ENCODE peak calls at places on chromosomes 6 and 20, in seven cellular contexts. One of them, this sample, is unnamed. For H3K9me3 and H3K4me1, the result is how much of the 10 kb centered on the place peaks cover.

GRCh38 chr20:36929290-36929689 is 22.2 kb downstream of the SAMHD1 start:
- DNase-seq in HepG2: no peak
- DNase-seq in upper lobe of right lung: no peak
- DNase-seq in CD4-positive, alpha-beta memory T cell: no peak
- DNase-seq in colonic mucosa: no peak
- DNase-seq in tibial artery: peak
- DNase-seq in HCT116: no peak
- DNase-seq in this sample: no peak

GRCh38 chr6:22664968-22665367 is 95.6 kb downstream of the HDGFL1 start:
- DNase-seq in HepG2: no peak
- DNase-seq in upper lobe of right lung: no peak
- DNase-seq in CD4-positive, alpha-beta memory T cell: no peak
- DNase-seq in colonic mucosa: no peak
- DNase-seq in tibial artery: no peak
- DNase-seq in HCT116: no peak
- DNase-seq in this sample: no peak

GRCh38 chr6:33757113-33757512 is 10.4 kb upstream of the IP6K3 start:
- DNase-seq in HepG2: no peak
- DNase-seq in upper lobe of right lung: no peak
- DNase-seq in CD4-positive, alpha-beta memory T cell: no peak
- DNase-seq in colonic mucosa: no peak
- DNase-seq in tibial artery: no peak
- DNase-seq in HCT116: no peak
- DNase-seq in this sample: no peak

GRCh38 chr6:56155634-56156141 is 91.7 kb downstream of the COL21A1 start:
- DNase-seq in HepG2: no peak
- DNase-seq in upper lobe of right lung: no peak
- DNase-seq in CD4-positive, alpha-beta memory T cell: no peak
- DNase-seq in colonic mucosa: no peak
- DNase-seq in tibial artery: no peak
- DNase-seq in HCT116: no peak
- DNase-seq in this sample: no peak

GRCh38 chr20:9028419-9028818 is 40.5 kb upstream of the PLCB4 start:
- DNase-seq in HepG2: no peak
- DNase-seq in upper lobe of right lung: no peak
- DNase-seq in CD4-positive, alpha-beta memory T cell: no peak
- DNase-seq in colonic mucosa: no peak
- DNase-seq in tibial artery: peak
- DNase-seq in HCT116: no peak
- DNase-seq in this sample: no peak

GRCh38 chr6:32763417-32763816 is at the start of gene HLA-DQB2:
- DNase-seq in HepG2: no peak
- DNase-seq in upper lobe of right lung: no peak
- DNase-seq in CD4-positive, alpha-beta memory T cell: no peak
- DNase-seq in colonic mucosa: no peak
- DNase-seq in tibial artery: no peak
- DNase-seq in HCT116: peak
- DNase-seq in this sample: no peak

GRCh38 chr6:45699663-45700062 is 316.0 kb downstream of the CLIC5 start:
- DNase-seq in HepG2: no peak
- DNase-seq in upper lobe of right lung: no peak
- DNase-seq in CD4-positive, alpha-beta memory T cell: no peak
- DNase-seq in colonic mucosa: no peak
- DNase-seq in tibial artery: no peak
- DNase-seq in HCT116: no peak
- DNase-seq in this sample: no peak

GRCh38 chr6:77650098-77650663 is 2.7 kb upstream of the MEI4 start:
- DNase-seq in HepG2: no peak
- DNase-seq in upper lobe of right lung: peak
- DNase-seq in CD4-positive, alpha-beta memory T cell: no peak
- DNase-seq in colonic mucosa: no peak
- DNase-seq in tibial artery: no peak
- DNase-seq in HCT116: no peak
- DNase-seq in this sample: peak

GRCh38 chr6:151445482-151445881 is 6.4 kb downstream of the RMND1 start:
- DNase-seq in HepG2: no peak
- DNase-seq in upper lobe of right lung: no peak
- DNase-seq in CD4-positive, alpha-beta memory T cell: no peak
- DNase-seq in colonic mucosa: no peak
- DNase-seq in tibial artery: no peak
- DNase-seq in HCT116: no peak
- DNase-seq in this sample: no peak

GRCh38 chr20:53949319-53949839 is 121.0 kb downstream of the BCAS1 start:
- DNase-seq in HepG2: no peak
- DNase-seq in upper lobe of right lung: peak
- DNase-seq in CD4-positive, alpha-beta memory T cell: peak
- DNase-seq in colonic mucosa: no peak
- DNase-seq in tibial artery: no peak
- DNase-seq in HCT116: no peak
- DNase-seq in this sample: no peak

GRCh38 chr6:33781105-33781975 is 7.6 kb downstream of the LEMD2 start:
- DNase-seq in HepG2: no peak
- DNase-seq in upper lobe of right lung: no peak
- DNase-seq in CD4-positive, alpha-beta memory T cell: no peak
- DNase-seq in colonic mucosa: no peak
- DNase-seq in tibial artery: no peak
- DNase-seq in HCT116: peak
- DNase-seq in this sample: no peak

GRCh38 chr20:53839423-53840176 is 230.8 kb downstream of the BCAS1 start:
- DNase-seq in HepG2: no peak
- DNase-seq in upper lobe of right lung: no peak
- DNase-seq in CD4-positive, alpha-beta memory T cell: peak
- DNase-seq in colonic mucosa: peak
- DNase-seq in tibial artery: no peak
- DNase-seq in HCT116: no peak
- DNase-seq in this sample: peak

GRCh38 chr6:2164481-2164880 is 80.9 kb downstream of the GMDS start:
- DNase-seq in HepG2: no peak
- DNase-seq in upper lobe of right lung: no peak
- DNase-seq in CD4-positive, alpha-beta memory T cell: no peak
- DNase-seq in colonic mucosa: no peak
- DNase-seq in tibial artery: no peak
- DNase-seq in HCT116: no peak
- DNase-seq in this sample: no peak

GRCh38 chr6:108115598-108116058 is 41.1 kb upstream of the OSTM1 start:
- DNase-seq in HepG2: peak
- DNase-seq in upper lobe of right lung: peak
- DNase-seq in CD4-positive, alpha-beta memory T cell: no peak
- DNase-seq in colonic mucosa: peak
- DNase-seq in tibial artery: no peak
- DNase-seq in HCT116: peak
- DNase-seq in this sample: peak

GRCh38 chr6:38671885-38672467 is 31.0 kb downstream of the GLO1 start:
- DNase-seq in HepG2: peak
- DNase-seq in upper lobe of right lung: no peak
- DNase-seq in CD4-positive, alpha-beta memory T cell: peak
- DNase-seq in colonic mucosa: peak
- DNase-seq in tibial artery: no peak
- DNase-seq in HCT116: peak
- DNase-seq in this sample: no peak

GRCh38 chr20:35008411-35009342 is 53.0 kb downstream of the MYH7B start:
- DNase-seq in HepG2: no peak
- DNase-seq in upper lobe of right lung: peak
- DNase-seq in CD4-positive, alpha-beta memory T cell: no peak
- DNase-seq in colonic mucosa: no peak
- DNase-seq in tibial artery: peak
- DNase-seq in HCT116: no peak
- DNase-seq in this sample: peak

GRCh38 chr6:72619883-72620696 is 1.8 kb upstream of the KCNQ5 start:
- DNase-seq in HepG2: no peak
- DNase-seq in upper lobe of right lung: peak
- DNase-seq in CD4-positive, alpha-beta memory T cell: peak
- DNase-seq in colonic mucosa: peak
- DNase-seq in tibial artery: peak
- DNase-seq in HCT116: no peak
- DNase-seq in this sample: peak

GRCh38 chr6:149990672-149991402 is 27.1 kb downstream of the ULBP1 start:
- DNase-seq in HepG2: no peak
- DNase-seq in upper lobe of right lung: no peak
- DNase-seq in CD4-positive, alpha-beta memory T cell: peak
- DNase-seq in colonic mucosa: no peak
- DNase-seq in tibial artery: peak
- DNase-seq in HCT116: no peak
- DNase-seq in this sample: no peak

GRCh38 chr20:51373713-51374481 is 168.6 kb downstream of the NFATC2 start:
- DNase-seq in HepG2: no peak
- DNase-seq in upper lobe of right lung: peak
- DNase-seq in CD4-positive, alpha-beta memory T cell: no peak
- DNase-seq in colonic mucosa: no peak
- DNase-seq in tibial artery: no peak
- DNase-seq in HCT116: no peak
- DNase-seq in this sample: peak

GRCh38 chr6:103027532-103027931 is 1634.0 kb downstream of the GRIK2 start:
- DNase-seq in HepG2: no peak
- DNase-seq in upper lobe of right lung: no peak
- DNase-seq in CD4-positive, alpha-beta memory T cell: no peak
- DNase-seq in colonic mucosa: no peak
- DNase-seq in tibial artery: no peak
- DNase-seq in HCT116: no peak
- DNase-seq in this sample: no peak

GRCh38 chr6:30283761-30284160 is 43.0 kb upstream of the TRIM39 start:
- DNase-seq in HepG2: no peak
- DNase-seq in upper lobe of right lung: no peak
- DNase-seq in CD4-positive, alpha-beta memory T cell: no peak
- DNase-seq in colonic mucosa: no peak
- DNase-seq in tibial artery: no peak
- DNase-seq in HCT116: no peak
- DNase-seq in this sample: no peak

GRCh38 chr6:30282522-30282921 is 44.2 kb upstream of the TRIM39 start:
- DNase-seq in HepG2: no peak
- DNase-seq in upper lobe of right lung: no peak
- DNase-seq in CD4-positive, alpha-beta memory T cell: no peak
- DNase-seq in colonic mucosa: no peak
- DNase-seq in tibial artery: no peak
- DNase-seq in HCT116: no peak
- DNase-seq in this sample: no peak

GRCh38 chr6:30287139-30287538 is 39.6 kb upstream of the TRIM39 start:
- DNase-seq in HepG2: no peak
- DNase-seq in upper lobe of right lung: no peak
- DNase-seq in CD4-positive, alpha-beta memory T cell: no peak
- DNase-seq in colonic mucosa: no peak
- DNase-seq in tibial artery: no peak
- DNase-seq in HCT116: no peak
- DNase-seq in this sample: no peak
- H3K9me3 ChIP-seq in HepG2: half or more
- H3K9me3 ChIP-seq in upper lobe of right lung: under half
- H3K9me3 ChIP-seq in CD4-positive, alpha-beta memory T cell: under half
- H3K9me3 ChIP-seq in colonic mucosa: under half
- H3K9me3 ChIP-seq in tibial artery: under half
- H3K9me3 ChIP-seq in HCT116: under half
- H3K9me3 ChIP-seq in this sample: under half

GRCh38 chr20:4944518-4944917 is 56.8 kb downstream of the SLC23A2 start:
- DNase-seq in HepG2: no peak
- DNase-seq in upper lobe of right lung: no peak
- DNase-seq in CD4-positive, alpha-beta memory T cell: no peak
- DNase-seq in colonic mucosa: no peak
- DNase-seq in tibial artery: no peak
- DNase-seq in HCT116: no peak
- DNase-seq in this sample: no peak
- H3K4me1 ChIP-seq in HepG2: under half
- H3K4me1 ChIP-seq in upper lobe of right lung: under half
- H3K4me1 ChIP-seq in CD4-positive, alpha-beta memory T cell: under half
- H3K4me1 ChIP-seq in colonic mucosa: under half
- H3K4me1 ChIP-seq in tibial artery: under half
- H3K4me1 ChIP-seq in HCT116: under half
- H3K4me1 ChIP-seq in this sample: under half

GRCh38 chr6:167497387-167498056 is 172.6 kb downstream of the TTLL2 start:
- DNase-seq in HepG2: peak
- DNase-seq in upper lobe of right lung: peak
- DNase-seq in CD4-positive, alpha-beta memory T cell: no peak
- DNase-seq in colonic mucosa: no peak
- DNase-seq in tibial artery: peak
- DNase-seq in HCT116: no peak
- DNase-seq in this sample: no peak
- H3K9me3 ChIP-seq in HepG2: under half
- H3K9me3 ChIP-seq in upper lobe of right lung: under half
- H3K9me3 ChIP-seq in CD4-positive, alpha-beta memory T cell: under half
- H3K9me3 ChIP-seq in colonic mucosa: under half
- H3K9me3 ChIP-seq in tibial artery: under half
- H3K9me3 ChIP-seq in HCT116: under half
- H3K9me3 ChIP-seq in this sample: under half

DNA sequence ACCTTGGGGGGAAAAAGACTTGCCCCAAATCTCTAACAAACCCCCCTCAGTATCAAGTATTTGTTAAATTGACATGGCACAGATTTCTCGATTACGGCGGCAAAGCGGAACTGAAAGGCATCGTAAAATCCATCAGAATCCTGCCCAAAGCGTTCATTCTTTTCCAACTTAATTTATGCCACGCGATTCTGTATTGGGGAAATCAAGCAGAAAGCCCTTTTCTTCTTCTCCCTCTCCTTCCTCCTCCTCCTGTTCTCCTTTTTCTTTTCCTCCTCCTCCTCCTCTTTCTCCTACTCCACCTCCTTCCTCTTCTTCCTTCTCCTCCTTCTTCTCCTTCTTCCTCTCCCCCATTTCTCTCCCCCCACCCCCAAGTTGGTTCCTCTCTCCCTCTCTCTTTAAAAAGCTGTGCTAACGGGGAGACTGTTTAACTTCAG is 2.5 kb upstream of the DLL1 start:
- DNase-seq in HepG2: no peak
- DNase-seq in upper lobe of right lung: no peak
- DNase-seq in CD4-positive, alpha-beta memory T cell: no peak
- DNase-seq in colonic mucosa: no peak
- DNase-seq in tibial artery: no peak
- DNase-seq in HCT116: no peak
- DNase-seq in this sample: no peak
- H3K4me1 ChIP-seq in HepG2: under half
- H3K4me1 ChIP-seq in upper lobe of right lung: under half
- H3K4me1 ChIP-seq in CD4-positive, alpha-beta memory T cell: half or more
- H3K4me1 ChIP-seq in colonic mucosa: under half
- H3K4me1 ChIP-seq in tibial artery: under half
- H3K4me1 ChIP-seq in HCT116: under half
- H3K4me1 ChIP-seq in this sample: under half

This sample was measured in pancreas.